ENCODE peak calls at places on chromosomes 2 and 18, in nine cellular contexts. S is SK-N-SH, Z is GM12865, D is GM04504, C is HEK293T, U is GF-D8, A is iPS-NIHi11, I is GOT3, X is spleen. H is an unnamed sample.

GRCh38 chr2:12870692-12871091 is 154.0 kb downstream of the TRIB2 start:
- DNase-seq in Z (no peak), C (no peak), I (no peak), X (no peak), A (no peak), U (no peak), D (no peak), S (no peak), H (no peak)

GRCh38 chr2:127877626-127878025 is 8.1 kb downstream of the AMMECR1L start:
- DNase-seq in X (no peak), C (no peak), I (no peak), D (no peak), S (no peak), Z (no peak), U (no peak), A (no peak), H (no peak)

GRCh38 chr2:233412405-233412804 is 58.1 kb downstream of the DGKD start:
- DNase-seq in S (no peak), I (no peak), C (no peak), Z (no peak), U (no peak), D (no peak), X (no peak), A (no peak), H (no peak)

GRCh38 chr2:189933911-189934399 is 128.6 kb downstream of the MSTN start:
- DNase-seq in S (no peak), Z (no peak), D (peak), U (no peak), A (no peak), I (no peak), C (no peak), X (no peak), H (no peak)

GRCh38 chr18:70335892-70336726 is 47.3 kb downstream of the SOCS6 start:
- DNase-seq in C (no peak), A (no peak), I (no peak), D (no peak), Z (no peak), S (no peak), U (no peak), X (no peak), H (no peak)

GRCh38 chr2:141666191-141666590 is 464.6 kb downstream of the LRP1B start:
- DNase-seq in D (no peak), S (no peak), A (no peak), C (no peak), Z (no peak), U (no peak), I (no peak), X (no peak), H (no peak)

GRCh38 chr18:35289293-35290069 is 548 bp downstream of the ZSCAN30 start:
- DNase-seq in A (peak), X (no peak), I (no peak), Z (peak), C (peak), U (no peak), D (no peak), S (peak), H (peak)

GRCh38 chr2:127081826-127082633 is 24.9 kb downstream of the BIN1 start:
- DNase-seq in C (no peak), X (peak), A (no peak), U (no peak), Z (peak), D (no peak), S (no peak), I (no peak), H (peak)

GRCh38 chr2:135132314-135132713 is 80.2 kb downstream of the RAB3GAP1 start:
- DNase-seq in I (no peak), U (no peak), Z (no peak), D (no peak), C (no peak), A (no peak), X (no peak), S (no peak), H (no peak)

GRCh38 chr18:457120-457519 is 43.4 kb downstream of the COLEC12 start:
- DNase-seq in S (peak), A (no peak), I (no peak), C (peak), Z (no peak), X (no peak), D (peak), U (peak), H (no peak)

GRCh38 chr2:169361706-169362345 is 508 bp downstream of the LRP2 start:
- DNase-seq in D (no peak), S (peak), A (peak), Z (peak), I (no peak), C (peak), U (no peak), X (peak), H (no peak)